ENCODE peak calls at places on chromosomes 2 and 18, in nine cellular contexts. W is NCI-H1092 treated with DMSO at 0.1 percent for 48 hours, I is HS-27A, C is endothelial cell, L is EH, D is mesothelial cell of epicardium, V is activated T-cell treated with anti-CD3 and anti-CD28 coated beads for 1 hour, O is mammary epithelial cell, Y is heart right ventricle. M is an unnamed sample.
A peak's percentile ranks its signal among the peaks of the same experiment; 100 is the strongest.

GRCh38 chr2:141058552-141058951 is 1072.3 kb downstream of the LRP1B start:
- DNase-seq in C (no peak), O (no peak), D (no peak), L (no peak), Y (no peak), I (no peak), V (no peak), W (no peak), M (no peak)

GRCh38 chr2:74290466-74291216 is 52.6 kb downstream of the SLC4A5 start:
- DNase-seq in Y (no peak), C (no peak), D (no peak), I (no peak), W (no peak), L (no peak), V (peak; percentile 22), O (no peak), M (no peak)

GRCh38 chr18:48794251-48794970 is 156.4 kb downstream of the SMAD7 start:
- DNase-seq in C (no peak), Y (no peak), L (no peak), D (no peak), I (no peak), W (no peak), O (no peak), V (no peak), M (no peak)

GRCh38 chr2:119223521-119224390 is at the start of gene STEAP3:
- DNase-seq in D (peak; percentile 51), C (peak; percentile 68), I (peak; percentile 47), Y (peak; percentile 86), L (peak; percentile 77), V (no peak), O (peak; percentile 57), W (peak; percentile 26), M (peak; percentile 86)

GRCh38 chr2:16287281-16287680 is 346.9 kb downstream of the MYCN start:
- DNase-seq in W (no peak), C (no peak), L (no peak), Y (no peak), O (no peak), D (no peak), V (no peak), I (no peak), M (no peak)

GRCh38 chr18:903703-904102 is 968 bp upstream of the ADCYAP1 start:
- DNase-seq in Y (peak; percentile 51), I (no peak), O (peak; percentile 33), C (peak; percentile 84), W (no peak), D (peak; percentile 84), V (no peak), L (peak; percentile 51), M (peak; percentile 11)

GRCh38 chr18:34122724-34123334 is 101.9 kb downstream of the NOL4 start:
- DNase-seq in D (no peak), V (no peak), W (peak; percentile 86), C (peak; percentile 24), O (peak; percentile 34), I (no peak), L (peak; percentile 44), Y (no peak), M (peak; percentile 58)

GRCh38 chr18:63320690-63321265 is 1.2 kb upstream of the BCL2 start:
- DNase-seq in Y (peak; percentile 34), V (peak; percentile 17), C (peak; percentile 39), I (no peak), O (peak; percentile 17), D (peak; percentile 47), L (peak; percentile 35), W (peak; percentile 66), M (peak; percentile 27)

GRCh38 chr2:217878865-217879595 is 123.8 kb downstream of the TNS1 start:
- DNase-seq in D (no peak), L (no peak), O (no peak), Y (no peak), V (no peak), I (no peak), C (no peak), W (no peak), M (no peak)

GRCh38 chr2:129144082-129144791 is 825.6 kb upstream of the HS6ST1 start:
- DNase-seq in V (no peak), W (no peak), L (no peak), Y (no peak), C (no peak), I (no peak), O (no peak), D (no peak), M (peak; percentile 1)

GRCh38 chr2:24972315-24972958 is 682 bp upstream of the DNAJC27 start:
- DNase-seq in W (peak; percentile 74), V (peak; percentile 18), C (peak; percentile 19), I (peak; percentile 9), Y (no peak), L (peak; percentile 48), O (peak; percentile 34), D (no peak), M (peak; percentile 29)